ENCODE peak calls at places on chromosomes 4 and X, in four cellular contexts. G is GM12892, V is sigmoid colon, I is transverse colon. B is an unnamed sample.

GRCh38 chrX:145552643-145553042 is 265.0 kb upstream of the SLITRK2 start:
- DNase-seq in G (no peak), I (no peak), V (no peak), B (no peak)

GRCh38 chr4:176526704-176527103 is 206.9 kb downstream of the SPCS3 start:
- DNase-seq in V (no peak), G (no peak), I (no peak), B (no peak)

GRCh38 chrX:4764888-4765287 is 1051.4 kb upstream of the PRKX start:
- DNase-seq in G (no peak), V (no peak), I (no peak), B (no peak)

GRCh38 chrX:9961750-9962149 is 5.4 kb upstream of the CLDN34 start:
- DNase-seq in I (no peak), V (no peak), G (no peak), B (no peak)

GRCh38 chr4:47913328-47913727 is 1.1 kb downstream of the NFXL1 start:
- DNase-seq in V (no peak), G (no peak), I (no peak), B (no peak)

GRCh38 chr4:183407128-183407585 is 37.3 kb upstream of the CDKN2AIP start:
- DNase-seq in G (peak; percentile 71), I (peak; percentile 89), V (peak; percentile 84), B (peak; percentile 88)

GRCh38 chr4:86641516-86642090 is 47.5 kb downstream of the PTPN13 start:
- DNase-seq in V (no peak), I (no peak), G (no peak), B (no peak)

GRCh38 chr4:168641811-168642140 is 144.9 kb downstream of the PALLD start:
- DNase-seq in V (no peak), G (no peak), I (no peak), B (no peak)

GRCh38 chr4:10734697-10735096 is 50.1 kb upstream of the CLNK start:
- DNase-seq in V (no peak), G (no peak), I (no peak), B (peak; percentile 27)

GRCh38 chr4:7135389-7135746 is 57.0 kb upstream of the SORCS2 start:
- DNase-seq in I (no peak), V (no peak), G (no peak), B (no peak)

GRCh38 chrX:17597836-17598434 is 139.4 kb upstream of the SCML1 start:
- DNase-seq in V (peak; percentile 90), G (no peak), I (peak; percentile 75), B (peak; percentile 86)

GRCh38 chr4:89838005-89838404 is 1.0 kb upstream of the SNCA start:
- DNase-seq in G (no peak), V (no peak), I (no peak), B (no peak)

GRCh38 chrX:69503228-69503834 is 795 bp upstream of the NALF2 start:
- DNase-seq in G (no peak), V (no peak), I (no peak), B (no peak)

GRCh38 chrX:78102100-78102499 is 1.9 kb upstream of the PGK1 start:
- DNase-seq in V (no peak), I (no peak), G (no peak), B (no peak)

GRCh38 chrX:23623797-23624196 is 43.5 kb upstream of the PRDX4 start:
- DNase-seq in V (no peak), G (no peak), I (no peak), B (no peak)

GRCh38 chr4:77433102-77433733 is 172.4 kb upstream of the CXCL13 start:
- DNase-seq in I (no peak), G (peak; percentile 6), V (no peak), B (no peak)

GRCh38 chr4:163748474-163748873 is 254.0 kb downstream of the TMA16 start:
- DNase-seq in G (no peak), V (no peak), I (no peak), B (no peak)

GRCh38 chrX:128769511-128769910 is 717.3 kb upstream of the ACTRT1 start:
- DNase-seq in I (no peak), G (no peak), V (no peak), B (no peak)

GRCh38 chrX:102845020-102845419 is 92.1 kb upstream of the RAB40AL start:
- DNase-seq in G (no peak), V (no peak), I (no peak), B (no peak)

GRCh38 chrX:10164879-10165278 is 8.1 kb downstream of the CLCN4 start:
- DNase-seq in G (no peak), I (no peak), V (no peak), B (no peak)

GRCh38 chr4:7460591-7460990 is 25.9 kb upstream of the PSAPL1 start:
- DNase-seq in V (no peak), I (no peak), G (no peak), B (no peak)

GRCh38 chr4:20839957-20840356 is 139.7 kb downstream of the PACRGL start:
- DNase-seq in G (no peak), V (no peak), I (no peak), B (no peak)

GRCh38 chr4:74014332-74014731 is 15.9 kb upstream of the CXCL5 start:
- DNase-seq in G (no peak), I (no peak), V (no peak), B (no peak)

GRCh38 chr4:110998308-110998707 is 375.4 kb upstream of the PITX2 start:
- DNase-seq in I (no peak), G (no peak), V (no peak), B (no peak)

GRCh38 chr4:96183630-96184029 is 343.7 kb downstream of the PDHA2 start:
- DNase-seq in G (no peak), V (no peak), I (no peak), B (peak; percentile 30)

GRCh38 chr4:129095811-129096454 is at the start of gene C4orf33:
- DNase-seq in I (peak; percentile 76), G (peak; percentile 38), V (peak; percentile 81), B (peak; percentile 74)

GRCh38 chr4:17347445-17347844 is 164.4 kb downstream of the QDPR start:
- DNase-seq in I (no peak), V (no peak), G (no peak), B (no peak)

GRCh38 chrX:13215729-13216128 is 104.1 kb downstream of the ATXN3L start:
- DNase-seq in I (no peak), V (no peak), G (no peak), B (no peak)

GRCh38 chr4:41569957-41570356 is 32.0 kb downstream of the LIMCH1 start:
- DNase-seq in I (no peak), G (no peak), V (no peak), B (no peak)

GRCh38 chr4:15381806-15382338 is 46.0 kb upstream of the C1QTNF7 start:
- DNase-seq in I (no peak), V (no peak), G (no peak), B (no peak)

GRCh38 chr4:61556277-61556676 is 356.2 kb downstream of the ADGRL3 start:
- DNase-seq in G (no peak), V (no peak), I (peak; percentile 19), B (no peak)

GRCh38 chr4:23835814-23836478 is 53.9 kb downstream of the PPARGC1A start:
- DNase-seq in V (no peak), G (no peak), I (no peak), B (no peak)

GRCh38 chr4:182318256-182318655 is 75.1 kb downstream of the TENM3 start:
- DNase-seq in V (no peak), G (no peak), I (no peak), B (no peak)

GRCh38 chrX:135985974-135986312 is 708 bp downstream of the SLC9A6 start:
- DNase-seq in G (no peak), I (no peak), V (no peak), B (no peak)

GRCh38 chrX:135982860-135983259 is 2.4 kb upstream of the SLC9A6 start:
- DNase-seq in I (no peak), G (no peak), V (no peak), B (no peak)

GRCh38 chrX:135988245-135988644 is 3.0 kb downstream of the SLC9A6 start:
- DNase-seq in G (no peak), V (no peak), I (no peak), B (no peak)

GRCh38 chrX:135984220-135984619 is 1.0 kb upstream of the SLC9A6 start:
- DNase-seq in G (no peak), V (no peak), I (no peak), B (no peak)

GRCh38 chrX:135985123-135985973 is at the start of gene SLC9A6:
- DNase-seq in V (peak; percentile 87), G (peak; percentile 62), I (peak; percentile 81), B (peak; percentile 74)
- TF ChIP-seq POLR2AphosphoS5 in V (peak; percentile 40), G (no peak), I (peak; percentile 32), B (no peak)

GRCh38 chr4:140059159-140059558 is 94.8 kb downstream of the MAML3 start:
- DNase-seq in V (no peak), G (no peak), I (no peak), B (peak; percentile 48)
- TF ChIP-seq POLR2AphosphoS5 in V (peak; percentile 12), G (no peak), I (no peak), B (no peak)

DNA sequence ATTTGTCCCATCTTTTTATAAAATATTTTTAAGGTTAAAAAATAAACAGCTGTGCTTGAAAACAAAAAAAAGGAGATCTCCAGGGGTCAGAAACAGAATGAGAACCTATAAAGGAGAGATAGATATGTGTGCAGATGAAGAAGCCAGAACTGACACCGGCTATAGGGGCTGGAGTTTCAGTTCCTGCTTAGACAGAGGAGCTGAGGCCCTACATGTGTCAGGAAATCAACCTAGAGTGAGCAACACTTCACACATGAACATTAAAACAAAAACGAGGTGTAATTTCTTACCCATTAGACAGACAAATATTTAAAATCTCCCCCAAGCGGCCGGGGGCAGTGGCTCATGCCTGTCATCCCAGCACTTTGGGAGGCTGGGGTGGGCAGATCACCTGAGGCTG is 17.8 kb upstream of the HUWE1 start:
- DNase-seq in I (no peak), V (no peak), G (no peak), B (no peak)
- TF ChIP-seq POLR2AphosphoS5 in I (no peak), V (no peak), G (no peak), B (no peak)

GRCh38 chrX:41707218-41707617 is 16.8 kb upstream of the GPR82 start:
- DNase-seq in I (no peak), G (no peak), V (no peak), B (no peak)

GRCh38 chrX:41703574-41704029 is 14.8 kb downstream of the GPR34 start:
- DNase-seq in V (no peak), I (no peak), G (no peak), B (no peak)

GRCh38 chrX:41705042-41705441 is 16.3 kb downstream of the GPR34 start:
- DNase-seq in G (no peak), V (no peak), I (no peak), B (no peak)

GRCh38 chrX:41711021-41711667 is 12.8 kb upstream of the GPR82 start:
- DNase-seq in I (no peak), V (no peak), G (no peak), B (no peak)

GRCh38 chrX:41705680-41706374 is 17.1 kb downstream of the GPR34 start:
- DNase-seq in I (no peak), V (no peak), G (no peak), B (no peak)
- TF ChIP-seq POLR2AphosphoS5 in I (no peak), V (no peak), G (no peak), B (no peak)

DNA sequence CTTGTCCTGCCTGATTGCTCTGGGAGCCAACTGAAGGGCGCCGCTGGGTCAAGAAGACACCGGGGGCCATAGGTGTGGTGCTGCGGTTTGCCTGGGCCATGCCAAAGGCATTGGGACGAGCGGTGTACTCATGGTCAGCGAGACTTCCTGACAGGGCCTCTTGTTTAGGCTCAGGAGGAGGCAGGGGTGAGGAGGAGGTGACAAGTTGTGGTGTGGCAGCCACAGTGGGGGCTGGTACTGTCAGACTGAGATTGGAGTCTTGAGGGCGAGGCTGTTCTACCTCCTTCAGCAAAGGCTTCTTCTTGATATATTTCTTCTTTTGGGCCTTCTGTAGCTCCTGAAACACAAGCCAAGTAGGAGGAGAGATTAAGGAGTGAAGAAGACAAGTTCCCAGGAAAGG is 104.1 kb downstream of the PHF8 start:
- DNase-seq in G (no peak), I (no peak), V (no peak), B (no peak)
- TF ChIP-seq POLR2AphosphoS5 in G (no peak), I (no peak), V (no peak), B (no peak)

GRCh38 chr4:130812117-130812765 is 1716.3 kb downstream of the C4orf33 start:
- DNase-seq in V (no peak), I (no peak), G (no peak), B (no peak)
- TF ChIP-seq POLR2AphosphoS5 in V (no peak), I (no peak), G (no peak), B (no peak)